ENCODE peak calls at places on chromosomes 13 and 19, in eight cellular contexts. I is astrocyte of the spinal cord, L is lung, R is HFF-Myc, P is adrenal gland, S is cardiac fibroblast, Z is left ventricle myocardium inferior, T is heart left ventricle. U is an unnamed sample.

GRCh38 chr19:3683866-3684816 is 16.1 kb downstream of the PIP5K1C start:
- DNase-seq in Z (no peak), L (no peak), S (peak; percentile 39), P (no peak), R (no peak), I (peak; percentile 86), T (no peak), U (no peak)

GRCh38 chr13:41411536-41411935 is 45.8 kb upstream of the RGCC start:
- DNase-seq in L (no peak), S (peak; percentile 83), T (no peak), P (no peak), R (no peak), I (peak; percentile 73), Z (no peak), U (peak; percentile 50)

GRCh38 chr19:47641891-47642485 is 33.1 kb downstream of the BICRA start:
- DNase-seq in S (no peak), P (no peak), R (no peak), T (no peak), I (no peak), Z (no peak), L (no peak), U (peak; percentile 30)

GRCh38 chr19:55683449-55684261 is 8.6 kb downstream of the EPN1 start:
- DNase-seq in S (no peak), Z (no peak), I (no peak), L (peak; percentile 59), R (no peak), T (no peak), P (no peak), U (no peak)

GRCh38 chr13:112990783-112991182 is 21.8 kb downstream of the MCF2L start:
- DNase-seq in L (peak; percentile 46), R (no peak), P (no peak), I (no peak), S (no peak), T (no peak), Z (no peak), U (no peak)

GRCh38 chr19:29596080-29596479 is 10.0 kb upstream of the POP4 start:
- DNase-seq in T (no peak), L (no peak), R (no peak), S (no peak), Z (no peak), P (no peak), I (no peak), U (no peak)

GRCh38 chr13:95128045-95128643 is 173.1 kb downstream of the ABCC4 start:
- DNase-seq in R (no peak), P (no peak), Z (no peak), T (no peak), I (peak; percentile 54), S (peak; percentile 27), L (no peak), U (peak; percentile 71)

GRCh38 chr19:12092065-12092867 is 27.7 kb downstream of the ZNF844 start:
- DNase-seq in S (peak; percentile 89), R (peak; percentile 15), T (peak; percentile 93), P (peak; percentile 85), I (peak; percentile 89), Z (peak; percentile 88), L (peak; percentile 89), U (peak; percentile 32)

GRCh38 chr19:49689133-49690072 is at the start of gene ADM5:
- DNase-seq in Z (peak; percentile 50), T (no peak), R (no peak), S (no peak), L (no peak), I (no peak), P (no peak), U (peak; percentile 26)

GRCh38 chr19:10112895-10113591 is 1.6 kb downstream of the P2RY11 start:
- DNase-seq in L (no peak), I (no peak), T (no peak), S (peak; percentile 56), P (peak; percentile 60), R (no peak), Z (no peak), U (peak; percentile 35)

GRCh38 chr19:6677924-6678689 is 8.1 kb upstream of the TNFSF14 start:
- DNase-seq in R (no peak), Z (no peak), L (peak; percentile 36), P (peak; percentile 53), I (no peak), T (no peak), S (peak; percentile 46), U (no peak)

GRCh38 chr19:6030214-6030507 is 52.2 kb upstream of the RANBP3 start:
- DNase-seq in S (peak; percentile 89), Z (no peak), P (no peak), T (no peak), L (no peak), I (peak; percentile 35), R (no peak), U (peak; percentile 76)

GRCh38 chr19:46606681-46607440 is 5.7 kb downstream of the CALM3 start:
- DNase-seq in Z (no peak), R (no peak), P (peak; percentile 2), L (no peak), S (no peak), T (no peak), I (no peak), U (no peak)

GRCh38 chr13:94305463-94305862 is 174.0 kb downstream of the DCT start:
- DNase-seq in Z (no peak), P (peak; percentile 65), R (peak; percentile 52), L (no peak), T (no peak), I (peak; percentile 76), S (peak; percentile 89), U (peak; percentile 89)

GRCh38 chr13:91722267-91722884 is 324.0 kb downstream of the GPC5 start:
- DNase-seq in Z (no peak), I (peak; percentile 49), R (no peak), T (no peak), P (no peak), S (peak; percentile 31), L (no peak), U (peak; percentile 13)

GRCh38 chr13:81326913-81327312 is 986.0 kb upstream of the SPRY2 start:
- DNase-seq in T (no peak), L (no peak), S (no peak), I (no peak), R (no peak), Z (no peak), P (no peak), U (peak; percentile 29)

DNA sequence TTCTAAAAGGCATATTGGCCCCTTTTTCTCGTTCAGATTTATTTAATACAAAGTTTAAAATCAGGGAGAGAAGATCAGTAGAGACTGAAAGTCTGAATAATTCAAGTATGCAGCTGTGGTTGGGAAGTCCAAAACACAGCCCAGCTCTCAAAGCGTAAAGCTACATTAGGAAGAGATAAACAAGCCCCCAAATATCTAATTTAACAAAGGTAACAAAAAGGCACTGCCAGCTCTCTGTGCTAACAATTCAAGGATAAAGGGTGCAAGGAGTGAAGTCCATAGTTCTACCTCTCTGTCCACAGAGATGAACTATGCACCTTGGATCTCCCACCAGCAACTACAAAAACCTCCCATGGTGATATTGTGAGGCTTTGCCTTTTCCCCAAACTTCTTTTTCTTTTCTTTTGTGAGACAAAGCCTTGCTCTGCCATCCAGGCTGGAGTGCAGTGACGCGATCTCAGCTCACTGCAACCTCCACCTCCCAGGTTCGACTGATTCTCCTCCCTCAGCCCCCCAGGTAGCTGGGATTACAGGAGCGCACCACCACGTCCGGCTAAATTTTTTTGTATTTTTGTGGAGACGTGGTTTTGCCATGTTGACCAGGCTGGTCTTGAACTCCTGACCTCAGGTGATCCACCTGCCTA is 104.4 kb downstream of the LHFPL6 start:
- DNase-seq in Z (no peak), S (no peak), P (no peak), L (no peak), R (no peak), T (no peak), I (no peak), U (no peak)
- H3K4me3 ChIP-seq in Z (no peak overlapping the region), S (no peak overlapping the region), P (no peak overlapping the region), L (no peak overlapping the region), R (no peak overlapping the region), T (no peak overlapping the region), I (no peak overlapping the region), U (no peak overlapping the region)

GRCh38 chr13:24540236-24541126 is 27.9 kb upstream of the PARP4 start:
- DNase-seq in I (no peak), P (no peak), T (no peak), R (no peak), L (no peak), Z (no peak), S (no peak), U (no peak)
- TF ChIP-seq CTCF in I (peak; percentile 37), P (no peak), T (no peak), R (peak; percentile 40), L (no peak), Z (peak; percentile 40), S (peak; percentile 24), U (no peak)

GRCh38 chr19:7868671-7869452 is 5.3 kb downstream of the PRR36 start:
- DNase-seq in Z (peak; percentile 58), I (peak; percentile 39), P (peak; percentile 94), S (peak; percentile 67), T (peak; percentile 72), L (peak; percentile 66), R (no peak), U (peak; percentile 52)
- H3K4me3 ChIP-seq in Z (peak overlapping the region; percentile 67), I (peak overlapping the region; percentile 27), P (no peak overlapping the region), S (peak overlapping the region; percentile 32), T (peak overlapping the region; percentile 21), L (no peak overlapping the region), R (peak overlapping the region; percentile 31), U (peak overlapping the region; percentile 41)

GRCh38 chr19:18831524-18832330 is at the start of gene UPF1:
- DNase-seq in R (peak; percentile 57), I (peak; percentile 87), S (peak; percentile 89), P (peak; percentile 92), Z (peak; percentile 95), T (peak; percentile 97), L (peak; percentile 94), U (peak; percentile 81)
- TF ChIP-seq CTCF in R (no peak), I (no peak), S (no peak), P (no peak), Z (peak; percentile 29), T (peak; percentile 3), L (no peak), U (peak; percentile 13)